ENCODE peak calls at places on chromosomes 13 and 19, in five cellular contexts. I is retinal pigment epithelial cell, P is heart right ventricle, K is adrenal gland, D is cardiac fibroblast. G is an unnamed sample.
A peak's percentile ranks its signal among the peaks of the same experiment; 100 is the strongest.

GRCh38 chr13:32600891-32601290 is 14.6 kb downstream of the PDS5B start:
- DNase-seq in D (no peak), I (no peak), K (no peak), P (no peak), G (no peak)

GRCh38 chr13:109301711-109302110 is 484.7 kb downstream of the IRS2 start:
- DNase-seq in P (no peak), I (no peak), K (no peak), D (no peak), G (no peak)

GRCh38 chr13:55528434-55528833 is 1612.3 kb upstream of the PRR20A start:
- DNase-seq in D (no peak), P (no peak), K (no peak), I (no peak), G (no peak)

GRCh38 chr13:106348032-106348431 is 187.4 kb downstream of the EFNB2 start:
- DNase-seq in I (no peak), D (peak; percentile 58), P (no peak), K (no peak), G (peak; percentile 77)

GRCh38 chr19:53989600-53990533 is 1.6 kb upstream of the CACNG6 start:
- DNase-seq in P (no peak), D (peak; percentile 46), K (no peak), I (no peak), G (no peak)

GRCh38 chr19:41774515-41774980 is 19.2 kb downstream of the CEACAM6 start:
- DNase-seq in D (no peak), P (no peak), K (no peak), I (no peak), G (no peak)

GRCh38 chr13:45872574-45872973 is 21.0 kb upstream of the SIAH3 start:
- DNase-seq in D (no peak), P (no peak), I (no peak), K (no peak), G (no peak)

GRCh38 chr13:33206945-33207615 is 78.5 kb downstream of the STARD13 start:
- DNase-seq in K (no peak), I (no peak), D (no peak), P (no peak), G (no peak)

GRCh38 chr13:40974460-40975407 is 44.4 kb downstream of the ELF1 start:
- DNase-seq in I (no peak), D (peak; percentile 61), P (no peak), K (peak; percentile 50), G (peak; percentile 82)

GRCh38 chr19:45151821-45152503 is 8.8 kb downstream of the NKPD1 start:
- DNase-seq in P (no peak), I (no peak), D (no peak), K (no peak), G (no peak)

GRCh38 chr13:40666905-40667621 is 622 bp upstream of the FOXO1 start:
- DNase-seq in P (peak; percentile 56), D (no peak), K (peak; percentile 50), I (no peak), G (no peak)

GRCh38 chr19:53190253-53190652 is 2.9 kb downstream of the ZNF665 start:
- DNase-seq in K (no peak), I (no peak), D (no peak), P (no peak), G (no peak)

GRCh38 chr13:112748947-112749346 is 59.1 kb downstream of the ATP11A start:
- DNase-seq in P (peak; percentile 69), D (no peak), I (no peak), K (peak; percentile 74), G (no peak)

GRCh38 chr19:7550987-7551761 is 15.7 kb downstream of the PNPLA6 start:
- DNase-seq in P (peak; percentile 69), D (peak; percentile 38), I (peak; percentile 23), K (peak; percentile 79), G (peak; percentile 85)

GRCh38 chr13:61874970-61875579 is 459.4 kb upstream of the PCDH20 start:
- DNase-seq in K (no peak), P (no peak), I (no peak), D (no peak), G (no peak)

GRCh38 chr19:11295665-11296245 is at the start of gene TSPAN16:
- DNase-seq in I (no peak), K (no peak), D (no peak), P (no peak), G (no peak)

GRCh38 chr19:17001603-17002183 is 24.9 kb downstream of the CPAMD8 start:
- DNase-seq in I (no peak), P (peak; percentile 20), D (no peak), K (no peak), G (no peak)

GRCh38 chr13:99523838-99524237 is 22.6 kb downstream of the TM9SF2 start:
- DNase-seq in P (no peak), K (no peak), D (no peak), I (no peak), G (no peak)
- H3K4me3 ChIP-seq in P (no peak overlapping the region), K (no peak overlapping the region), D (no peak overlapping the region), I (no peak overlapping the region), G (no peak overlapping the region)

GRCh38 chr19:14686411-14686810 is 3.4 kb upstream of the ZNF333 start:
- DNase-seq in P (no peak), D (peak; percentile 50), I (no peak), K (no peak), G (peak; percentile 53)
- TF ChIP-seq CTCF in P (peak; percentile 54), D (peak; percentile 21), I (peak; percentile 28), K (peak; percentile 43), G (peak; percentile 55)

DNA sequence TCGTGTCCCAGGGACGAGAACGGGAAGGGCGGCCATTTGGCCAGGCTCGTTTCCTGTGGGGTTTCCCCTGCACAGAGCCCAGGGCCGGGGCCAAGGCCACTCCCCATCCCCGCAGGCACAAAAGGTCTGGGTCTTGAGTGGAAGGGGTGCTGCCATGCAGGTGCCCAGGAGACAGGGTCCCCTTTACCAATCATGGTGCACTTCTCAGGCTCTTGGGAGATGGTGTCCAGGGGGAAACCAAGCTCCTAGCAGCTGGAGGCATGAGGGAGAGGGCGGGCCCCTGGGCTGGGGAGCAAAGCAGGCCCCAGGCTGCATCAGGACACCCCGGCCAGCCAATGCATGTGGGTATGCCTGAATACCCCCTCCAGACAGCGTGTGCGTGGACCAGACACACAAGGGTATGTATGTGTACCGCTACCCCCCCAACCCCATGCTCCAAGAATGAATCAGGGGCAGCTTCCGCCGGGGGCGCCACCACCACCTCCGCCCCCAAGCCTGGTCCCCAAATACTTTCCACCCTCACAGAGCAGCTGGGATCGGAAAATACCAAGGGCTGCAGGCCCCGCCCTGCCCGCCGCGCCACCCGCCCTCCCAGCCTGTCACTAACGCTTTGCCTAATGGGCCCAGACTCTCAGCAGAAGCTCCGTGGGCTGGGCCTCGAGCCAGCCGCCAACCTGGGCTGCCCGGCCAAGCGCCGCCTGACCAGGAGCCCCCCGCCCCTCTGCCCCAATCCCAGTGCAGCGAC is 37.6 kb upstream of the NANOS3 start:
- DNase-seq in P (peak; percentile 90), D (peak; percentile 93), I (no peak), K (peak; percentile 84), G (peak; percentile 75)
- H3K4me3 ChIP-seq in P (peak overlapping the region; percentile 96), D (peak overlapping the region; percentile 88), I (peak overlapping the region; percentile 86), K (peak overlapping the region; percentile 2), G (peak overlapping the region; percentile 88)

DNA sequence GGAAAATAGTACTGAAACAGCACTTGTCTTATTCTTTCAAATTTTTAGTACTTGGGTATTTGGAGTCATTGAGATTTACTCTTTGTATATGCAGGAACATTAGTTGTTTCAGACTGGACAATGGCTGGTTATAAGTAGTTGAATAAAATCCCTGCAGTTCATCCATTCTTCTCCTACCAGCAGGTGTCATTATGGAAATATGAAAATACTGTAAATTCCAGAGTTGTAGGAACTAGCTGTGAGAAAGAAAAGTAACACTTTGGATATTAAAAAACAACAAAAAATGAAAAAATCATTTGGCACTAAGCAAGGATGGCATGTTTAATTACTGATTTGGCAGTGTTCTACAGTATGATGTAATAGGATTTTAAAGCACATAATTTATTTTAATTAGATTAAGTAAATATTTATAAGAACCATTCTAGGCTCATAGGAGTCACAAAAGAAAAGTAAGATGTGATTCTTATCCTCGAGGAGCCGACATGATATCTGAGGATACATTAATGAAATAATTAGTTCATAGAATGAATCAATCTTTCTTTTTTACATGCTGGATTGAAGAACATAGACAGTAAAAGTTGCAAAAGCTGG is 155.3 kb downstream of the KCNRG start:
- DNase-seq in I (no peak), P (no peak), K (no peak), D (peak; percentile 61), G (peak; percentile 62)
- TF ChIP-seq CTCF in I (peak; percentile 55), P (peak; percentile 36), K (peak; percentile 50), D (peak; percentile 44), G (peak; percentile 57)

GRCh38 chr19:1238373-1239303 is 833 bp upstream of the CBARP start:
- DNase-seq in P (no peak), I (no peak), D (no peak), K (peak; percentile 28), G (no peak)

GRCh38 chr19:1237027-1237659 is 662 bp downstream of the CBARP start:
- DNase-seq in K (no peak), D (peak; percentile 20), I (no peak), P (no peak), G (no peak)

GRCh38 chr19:1236566-1236965 is 1.2 kb downstream of the CBARP start:
- DNase-seq in K (no peak), P (no peak), D (no peak), I (no peak), G (no peak)

GRCh38 chr19:1239420-1239795 is 1.6 kb upstream of the CBARP start:
- DNase-seq in K (no peak), D (no peak), I (no peak), P (no peak), G (no peak)

GRCh38 chr19:1237754-1238372 is at the start of gene CBARP:
- DNase-seq in D (no peak), P (no peak), K (no peak), I (no peak), G (peak; percentile 24)
- H3K4me3 ChIP-seq in D (peak within 1 kb of the TSS; percentile 69), P (peak within 1 kb of the TSS; percentile 60), K (peak within 1 kb of the TSS; percentile 26), I (peak within 1 kb of the TSS; percentile 73), G (peak within 1 kb of the TSS; percentile 70)

GRCh38 chr19:49421878-49422202 is 1.4 kb downstream of the PTH2 start:
- DNase-seq in D (no peak), I (no peak), P (no peak), K (no peak), G (no peak)

GRCh38 chr19:49423985-49424303 is 703 bp upstream of the PTH2 start:
- DNase-seq in P (no peak), D (no peak), K (no peak), I (no peak), G (no peak)

GRCh38 chr19:49423278-49423984 is at the start of gene PTH2:
- DNase-seq in I (no peak), K (no peak), P (no peak), D (no peak), G (no peak)

GRCh38 chr19:49421039-49421877 is 2.0 kb downstream of the PTH2 start:
- DNase-seq in D (peak; percentile 61), I (no peak), P (peak; percentile 67), K (peak; percentile 59), G (peak; percentile 55)

GRCh38 chr19:49422407-49423277 is 599 bp downstream of the PTH2 start:
- DNase-seq in D (peak; percentile 50), P (peak; percentile 50), K (no peak), I (no peak), G (peak; percentile 20)
- TF ChIP-seq CTCF in D (peak; percentile 32), P (peak; percentile 57), K (peak; percentile 10), I (peak; percentile 31), G (peak; percentile 39)